ENCODE peak calls at places on chromosomes 16 and 17, in seven cellular contexts. W is small intestine; K is A172; M is A549; U is astrocyte of the spinal cord; C is Ammon's horn; Q is activated CD4-positive, alpha-beta T cell treated with anti-CD3 and anti-CD28 coated beads, Interleukin-2, amount 50 U/mL, for 48 hours. F is an unnamed sample.
A peak's percentile ranks its signal among the peaks of the same experiment; 100 is the strongest.

GRCh38 chr17:15463363-15463762 is 4.1 kb downstream of the CDRT4 start:
- DNase-seq in W (no peak), K (peak; percentile 51), M (no peak), U (peak; percentile 80), C (peak; percentile 63), Q (no peak), F (peak; percentile 96)

GRCh38 chr16:72014675-72015074 is 6.1 kb downstream of the DHODH start:
- DNase-seq in W (no peak), K (no peak), M (no peak), U (no peak), C (no peak), Q (no peak), F (no peak)

GRCh38 chr16:67199011-67199807 is at the start of gene ELMO3:
- DNase-seq in W (peak; percentile 91), K (no peak), M (no peak), U (no peak), C (no peak), Q (no peak), F (no peak)

GRCh38 chr17:80009391-80010282 is 26.0 kb downstream of the TBC1D16 start:
- DNase-seq in W (no peak), K (no peak), M (no peak), U (no peak), C (no peak), Q (no peak), F (no peak)

GRCh38 chr16:1510272-1510671 is 17.1 kb downstream of the TELO2 start:
- DNase-seq in W (no peak), K (no peak), M (no peak), U (no peak), C (no peak), Q (no peak), F (no peak)

GRCh38 chr17:65678534-65678933 is 117.1 kb upstream of the AXIN2 start:
- DNase-seq in W (no peak), K (no peak), M (no peak), U (no peak), C (no peak), Q (no peak), F (peak; percentile 95)

GRCh38 chr17:27384261-27384701 is 72.0 kb upstream of the KSR1 start:
- DNase-seq in W (no peak), K (peak; percentile 98), M (peak; percentile 44), U (peak; percentile 96), C (peak; percentile 69), Q (no peak), F (peak; percentile 99)

GRCh38 chr17:28042721-28043291 is 329 bp downstream of the NLK start:
- DNase-seq in W (no peak), K (no peak), M (no peak), U (no peak), C (no peak), Q (no peak), F (no peak)

GRCh38 chr17:57293077-57293476 is 36.8 kb downstream of the MSI2 start:
- DNase-seq in W (no peak), K (peak; percentile 88), M (no peak), U (peak; percentile 37), C (no peak), Q (no peak), F (peak; percentile 33)